ENCODE peak calls at places on chromosomes 1 and 21, in five cellular contexts. U is activated CD8-positive, alpha-beta T cell treated with anti-CD3 and anti-CD28 coated beads for 36 hours; M is left lung; I is iPS-NIHi11; C is CD4-positive, alpha-beta T cell. T is an unnamed sample.

GRCh38 chr1:2202843-2203601 is 8.4 kb upstream of the FAAP20 start:
- DNase-seq in U (no peak), M (peak; percentile 55), I (no peak), C (no peak), T (no peak)

GRCh38 chr1:117681093-117681950 is 75.5 kb downstream of the TENT5C start:
- DNase-seq in U (no peak), M (no peak), I (peak; percentile 28), C (no peak), T (no peak)

GRCh38 chr1:15538750-15539149 is 12.1 kb downstream of the DNAJC16 start:
- DNase-seq in U (no peak), M (no peak), I (no peak), C (no peak), T (no peak)

GRCh38 chr21:38170705-38171682 is 85.8 kb upstream of the KCNJ15 start:
- DNase-seq in U (no peak), M (no peak), I (peak; percentile 24), C (no peak), T (no peak)

GRCh38 chr1:41954533-41954944 is 35.8 kb upstream of the HIVEP3 start:
- DNase-seq in U (no peak), M (no peak), I (peak; percentile 39), C (no peak), T (peak; percentile 31)

GRCh38 chr21:29691616-29692491 is 247.9 kb downstream of the GRIK1 start:
- DNase-seq in U (no peak), M (no peak), I (no peak), C (no peak), T (no peak)

GRCh38 chr1:53556657-53557227 is 97.5 kb downstream of the DMRTB1 start:
- DNase-seq in U (no peak), M (no peak), I (no peak), C (no peak), T (no peak)

GRCh38 chr1:1402081-1402900 is 3.2 kb upstream of the CCNL2 start:
- DNase-seq in U (peak; percentile 59), M (peak; percentile 52), I (peak; percentile 43), C (no peak), T (peak; percentile 52)

GRCh38 chr21:28936036-28936435 is 56.6 kb downstream of the LTN1 start:
- DNase-seq in U (no peak), M (no peak), I (no peak), C (no peak), T (no peak)

GRCh38 chr1:145690587-145691558 is 16.3 kb downstream of the PDZK1 start:
- DNase-seq in U (peak; percentile 66), M (no peak), I (no peak), C (peak; percentile 13), T (peak; percentile 82)

GRCh38 chr1:33516891-33517550 is 44.6 kb downstream of the ZSCAN20 start:
- DNase-seq in U (no peak), M (no peak), I (no peak), C (no peak), T (no peak)

GRCh38 chr1:56258395-56258794 is 321.0 kb downstream of the PLPP3 start:
- DNase-seq in U (no peak), M (no peak), I (no peak), C (no peak), T (no peak)

GRCh38 chr1:7940745-7941436 is at the start of gene TNFRSF9:
- DNase-seq in U (peak; percentile 97), M (peak; percentile 82), I (no peak), C (peak; percentile 28), T (no peak)

GRCh38 chr21:28671549-28672195 is 321.0 kb downstream of the LTN1 start:
- DNase-seq in U (no peak), M (no peak), I (no peak), C (no peak), T (no peak)

GRCh38 chr21:46017695-46018094 is 36.1 kb downstream of the COL6A1 start:
- DNase-seq in U (no peak), M (no peak), I (no peak), C (no peak), T (no peak)